ENCODE peak calls at places on chromosomes 16 and 17, in eight cellular contexts. H, C, V, I, G, Z, E and X are unnamed samples.

GRCh38 chr17:68204736-68205135 is 43.1 kb upstream of the AMZ2 start:
- DNase-seq in H (no peak), C (no peak), V (no peak), I (no peak), G (peak), Z (no peak), E (no peak), X (no peak)

GRCh38 chr16:53784312-53784711 is 80.4 kb downstream of the FTO start:
- DNase-seq in H (no peak), C (no peak), V (no peak), I (no peak), G (no peak), Z (no peak), E (no peak), X (no peak)

GRCh38 chr16:84673203-84673535 is 24.9 kb downstream of the KLHL36 start:
- DNase-seq in H (no peak), C (no peak), V (no peak), I (no peak), G (no peak), Z (no peak), E (no peak), X (no peak)

GRCh38 chr16:19179890-19180490 is 11.9 kb downstream of the SYT17 start:
- DNase-seq in H (no peak), C (no peak), V (no peak), I (peak), G (peak), Z (peak), E (peak), X (no peak)

GRCh38 chr16:65867276-65867990 is 499.1 kb upstream of the CDH5 start:
- DNase-seq in H (no peak), C (no peak), V (no peak), I (no peak), G (no peak), Z (no peak), E (no peak), X (no peak)

GRCh38 chr17:54891176-54891821 is 9.4 kb upstream of the TOM1L1 start:
- DNase-seq in H (no peak), C (no peak), V (no peak), I (peak), G (no peak), Z (peak), E (peak), X (peak)

GRCh38 chr17:15119928-15120327 is 145.2 kb downstream of the PMP22 start:
- DNase-seq in H (no peak), C (no peak), V (no peak), I (peak), G (no peak), Z (no peak), E (no peak), X (no peak)

GRCh38 chr17:9768381-9768934 is 22.9 kb downstream of the DHRS7C start:
- DNase-seq in H (no peak), C (no peak), V (no peak), I (peak), G (no peak), Z (no peak), E (no peak), X (peak)

GRCh38 chr17:50676065-50676975 is 31.4 kb downstream of the ANKRD40 start:
- DNase-seq in H (no peak), C (no peak), V (no peak), I (no peak), G (no peak), Z (no peak), E (no peak), X (no peak)

GRCh38 chr16:80711406-80711805 is 93.0 kb downstream of the CDYL2 start:
- DNase-seq in H (no peak), C (no peak), V (no peak), I (no peak), G (no peak), Z (no peak), E (no peak), X (no peak)

GRCh38 chr16:47731252-47731651 is 270.1 kb downstream of the PHKB start:
- DNase-seq in H (no peak), C (no peak), V (no peak), I (peak), G (no peak), Z (no peak), E (peak), X (peak)

GRCh38 chr17:47915667-47916242 is 19.7 kb downstream of the SP2 start:
- DNase-seq in H (no peak), C (no peak), V (no peak), I (no peak), G (peak), Z (peak), E (no peak), X (no peak)

GRCh38 chr16:10694830-10695229 is at the start of gene TEKT5:
- DNase-seq in H (no peak), C (no peak), V (no peak), I (no peak), G (no peak), Z (no peak), E (no peak), X (no peak)

GRCh38 chr16:65312795-65313194 is 190.9 kb upstream of the CDH11 start:
- DNase-seq in H (no peak), C (no peak), V (no peak), I (no peak), G (no peak), Z (no peak), E (peak), X (peak)

GRCh38 chr16:11452298-11452697 is 107.0 kb downstream of the RMI2 start:
- DNase-seq in H (no peak), C (no peak), V (no peak), I (no peak), G (no peak), Z (no peak), E (no peak), X (no peak)

GRCh38 chr17:6286239-6286638 is 148.7 kb downstream of the AIPL1 start:
- DNase-seq in H (no peak), C (no peak), V (no peak), I (no peak), G (no peak), Z (no peak), E (no peak), X (no peak)

GRCh38 chr16:56961851-56962281 is at the start of gene CETP:
- DNase-seq in H (no peak), C (no peak), V (no peak), I (no peak), G (no peak), Z (no peak), E (no peak), X (no peak)

GRCh38 chr17:61403846-61404701 is 4.4 kb downstream of the TBX2 start:
- DNase-seq in H (peak), C (no peak), V (no peak), I (peak), G (no peak), Z (no peak), E (peak), X (no peak)

GRCh38 chr17:56175299-56175935 is 22.1 kb downstream of the ANKFN1 start:
- DNase-seq in H (no peak), C (no peak), V (no peak), I (no peak), G (no peak), Z (no peak), E (no peak), X (no peak)

GRCh38 chr17:74840989-74841666 is 18.6 kb downstream of the GRIN2C start:
- DNase-seq in H (no peak), C (no peak), V (no peak), I (peak), G (peak), Z (peak), E (peak), X (no peak)

GRCh38 chr17:74842599-74843351 is 16.9 kb downstream of the GRIN2C start:
- DNase-seq in H (no peak), C (no peak), V (no peak), I (peak), G (peak), Z (peak), E (peak), X (no peak)

GRCh38 chr17:74840500-74840899 is 19.2 kb downstream of the GRIN2C start:
- DNase-seq in H (no peak), C (no peak), V (no peak), I (no peak), G (no peak), Z (no peak), E (no peak), X (no peak)

GRCh38 chr17:74842146-74842598 is 17.5 kb downstream of the GRIN2C start:
- DNase-seq in H (no peak), C (no peak), V (no peak), I (no peak), G (peak), Z (no peak), E (no peak), X (no peak)

DNA sequence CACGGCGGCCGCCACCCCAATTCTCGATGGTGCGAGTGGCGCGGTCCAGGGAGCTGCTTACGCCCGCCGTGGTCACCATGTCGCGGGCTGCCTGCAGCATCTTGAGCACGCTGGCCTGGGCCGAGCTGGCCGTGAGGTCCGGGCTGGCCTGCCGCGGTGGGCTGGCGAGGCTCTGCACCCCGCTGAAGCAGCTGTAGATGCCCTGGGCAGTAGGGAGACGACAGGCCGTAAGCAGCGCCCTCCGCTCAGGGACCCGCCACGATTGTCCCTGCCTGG is 16.4 kb downstream of the GRIN2C start:
- DNase-seq in H (no peak), C (no peak), V (no peak), I (no peak), G (no peak), Z (no peak), E (no peak), X (no peak)
- H3K4me3 ChIP-seq in H (no peak), C (no peak), V (no peak), I (no peak), G (peak), Z (peak), E (no peak), X (no peak)

GRCh38 chr17:81589612-81590011 is 37.5 kb upstream of the FAAP100 start:
- DNase-seq in H (no peak), C (no peak), V (no peak), I (no peak), G (no peak), Z (no peak), E (no peak), X (no peak)
- H3K4me3 ChIP-seq in H (no peak), C (no peak), V (no peak), I (no peak), G (no peak), Z (no peak), E (no peak), X (no peak)

DNA sequence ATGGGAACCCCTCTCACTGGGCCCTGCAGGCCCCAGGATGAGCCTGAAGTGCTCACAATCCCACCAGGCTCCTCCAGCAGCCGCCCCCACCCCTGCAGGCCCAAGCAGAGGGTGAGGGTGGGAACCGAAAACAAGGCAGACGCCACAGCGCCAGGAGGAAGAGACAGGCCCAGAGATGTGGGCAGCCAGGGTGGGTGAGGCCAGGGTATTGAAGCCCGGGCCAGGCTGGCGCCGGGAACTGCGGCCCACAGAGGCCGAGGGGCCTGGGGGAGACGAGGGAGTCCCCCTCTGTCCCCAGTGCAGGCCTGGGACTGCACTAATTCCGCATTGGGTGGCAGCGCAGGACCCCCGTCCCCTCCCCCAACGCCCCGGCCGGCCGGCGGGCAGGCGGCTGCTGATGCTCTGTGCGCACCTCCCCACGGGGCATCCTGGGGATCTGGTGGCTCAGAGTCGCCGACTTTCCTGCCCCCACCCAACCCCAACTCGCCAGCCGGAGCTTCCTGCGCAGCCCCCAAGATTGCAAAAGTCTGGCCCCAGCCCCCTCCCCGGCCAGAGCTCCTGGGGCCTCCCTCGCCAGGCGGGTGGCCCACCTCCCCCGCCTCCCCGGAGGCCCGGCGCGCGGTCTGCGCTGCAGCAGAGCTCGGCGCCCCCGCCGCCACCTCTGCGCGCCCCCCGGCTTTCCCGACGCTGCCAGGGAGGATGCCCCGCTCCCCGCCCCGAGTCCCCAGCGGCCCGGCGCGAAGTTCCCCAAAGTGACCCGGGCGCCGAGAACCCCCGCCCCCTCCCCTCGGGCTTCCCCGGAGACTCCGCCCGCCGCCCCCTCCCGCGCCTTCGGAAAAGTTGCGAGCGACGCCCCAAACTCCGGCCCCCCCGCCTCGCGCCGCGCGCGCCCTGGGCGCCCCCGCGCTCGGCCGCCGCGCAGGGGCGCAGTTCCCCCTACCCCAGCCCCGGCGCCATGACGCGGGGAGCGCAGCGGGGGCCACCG is 107.8 kb downstream of the ENGASE start:
- DNase-seq in H (no peak), C (no peak), V (no peak), I (no peak), G (no peak), Z (no peak), E (no peak), X (no peak)
- H3K4me3 ChIP-seq in H (no peak), C (no peak), V (no peak), I (no peak), G (no peak), Z (no peak), E (no peak), X (no peak)

DNA sequence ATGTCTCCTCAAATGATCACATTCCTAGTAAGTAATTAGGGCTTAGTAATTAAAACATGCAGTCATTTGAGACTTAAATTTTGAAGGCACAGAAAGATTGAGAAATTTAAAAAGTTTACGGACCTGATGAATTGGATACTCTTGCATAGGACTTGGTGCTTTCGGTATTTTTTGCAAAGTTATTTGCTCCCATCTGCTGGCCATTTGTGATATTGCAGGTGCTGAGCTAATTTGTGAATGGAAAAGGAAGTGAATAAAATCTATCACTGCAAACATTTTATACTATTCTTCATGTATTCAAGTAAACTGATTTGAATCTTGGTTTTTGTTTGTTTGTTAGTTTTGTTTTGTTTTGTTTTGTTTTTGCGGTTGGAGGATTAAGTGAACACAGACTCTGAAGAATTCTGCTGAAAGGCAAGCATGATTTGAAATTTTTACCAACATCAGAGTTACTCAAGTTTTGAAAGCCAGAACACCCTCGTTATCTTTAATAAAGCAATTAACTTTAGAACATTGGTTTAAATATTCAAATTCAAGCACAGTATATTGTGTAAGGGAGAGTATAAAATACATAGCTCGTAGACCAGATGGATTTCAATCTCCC is 689.5 kb upstream of the RBFOX1 start:
- DNase-seq in H (no peak), C (peak), V (no peak), I (peak), G (no peak), Z (peak), E (peak), X (peak)
- H3K4me3 ChIP-seq in H (no peak), C (no peak), V (no peak), I (no peak), G (no peak), Z (no peak), E (no peak), X (no peak)

GRCh38 chr17:46166692-46167249 is 26.5 kb downstream of the KANSL1 start:
- DNase-seq in H (no peak), C (no peak), V (no peak), I (no peak), G (no peak), Z (no peak), E (no peak), X (no peak)

GRCh38 chr17:46167267-46167666 is 26.0 kb downstream of the KANSL1 start:
- DNase-seq in H (no peak), C (no peak), V (no peak), I (no peak), G (no peak), Z (no peak), E (no peak), X (no peak)

GRCh38 chr17:46169913-46170312 is 23.3 kb downstream of the KANSL1 start:
- DNase-seq in H (no peak), C (no peak), V (no peak), I (no peak), G (no peak), Z (no peak), E (no peak), X (no peak)

GRCh38 chr17:46170609-46171432 is 22.4 kb downstream of the KANSL1 start:
- DNase-seq in H (no peak), C (no peak), V (no peak), I (no peak), G (no peak), Z (no peak), E (no peak), X (no peak)

GRCh38 chr17:46167826-46168569 is 25.2 kb downstream of the KANSL1 start:
- DNase-seq in H (no peak), C (no peak), V (no peak), I (peak), G (no peak), Z (no peak), E (peak), X (no peak)
- H3K4me3 ChIP-seq in H (no peak), C (no peak), V (no peak), I (peak), G (no peak), Z (no peak), E (no peak), X (no peak)